ENCODE peak calls at places on chromosomes 16 and 17, in nine cellular contexts. One of them, this sample, is unnamed. For H3K27me3, the result is how much of the 10 kb centered on the place peaks cover.

GRCh38 chr17:76071497-76072148 is 694 bp downstream of the SRP68 start:
- DNase-seq in sigmoid colon: no peak
- DNase-seq in ovary: no peak
- DNase-seq in stomach: no peak
- DNase-seq in transverse colon: no peak
- DNase-seq in tibial nerve: no peak
- DNase-seq in SK-N-SH: no peak
- DNase-seq in esophagus muscularis mucosa: no peak
- DNase-seq in H1: no peak
- DNase-seq in this sample: no peak

GRCh38 chr16:8600144-8600856 is 10.0 kb upstream of the TMEM114 start:
- DNase-seq in sigmoid colon: no peak
- DNase-seq in ovary: no peak
- DNase-seq in stomach: no peak
- DNase-seq in transverse colon: no peak
- DNase-seq in tibial nerve: no peak
- DNase-seq in SK-N-SH: no peak
- DNase-seq in esophagus muscularis mucosa: no peak
- DNase-seq in H1: no peak
- DNase-seq in this sample: peak

GRCh38 chr16:88727871-88728270 is 21.6 kb downstream of the CTU2 start:
- DNase-seq in sigmoid colon: no peak
- DNase-seq in ovary: no peak
- DNase-seq in stomach: no peak
- DNase-seq in transverse colon: no peak
- DNase-seq in tibial nerve: no peak
- DNase-seq in SK-N-SH: peak
- DNase-seq in esophagus muscularis mucosa: no peak
- DNase-seq in H1: no peak
- DNase-seq in this sample: peak

GRCh38 chr17:12519956-12520594 is 145.6 kb upstream of the MYOCD start:
- DNase-seq in sigmoid colon: no peak
- DNase-seq in ovary: no peak
- DNase-seq in stomach: no peak
- DNase-seq in transverse colon: no peak
- DNase-seq in tibial nerve: no peak
- DNase-seq in SK-N-SH: no peak
- DNase-seq in esophagus muscularis mucosa: no peak
- DNase-seq in H1: no peak
- DNase-seq in this sample: no peak

GRCh38 chr17:6343191-6343590 is 91.7 kb downstream of the AIPL1 start:
- DNase-seq in sigmoid colon: no peak
- DNase-seq in ovary: no peak
- DNase-seq in stomach: no peak
- DNase-seq in transverse colon: no peak
- DNase-seq in tibial nerve: no peak
- DNase-seq in SK-N-SH: no peak
- DNase-seq in esophagus muscularis mucosa: peak
- DNase-seq in H1: no peak
- DNase-seq in this sample: no peak

GRCh38 chr16:53457670-53458069 is 23.4 kb downstream of the RBL2 start:
- DNase-seq in sigmoid colon: no peak
- DNase-seq in ovary: no peak
- DNase-seq in stomach: no peak
- DNase-seq in transverse colon: peak
- DNase-seq in tibial nerve: no peak
- DNase-seq in SK-N-SH: no peak
- DNase-seq in esophagus muscularis mucosa: no peak
- DNase-seq in H1: no peak
- DNase-seq in this sample: no peak

GRCh38 chr16:2512920-2513404 is 790 bp upstream of the ATP6V0C start:
- DNase-seq in sigmoid colon: peak
- DNase-seq in ovary: no peak
- DNase-seq in stomach: no peak
- DNase-seq in transverse colon: no peak
- DNase-seq in tibial nerve: no peak
- DNase-seq in SK-N-SH: peak
- DNase-seq in esophagus muscularis mucosa: no peak
- DNase-seq in H1: no peak
- DNase-seq in this sample: peak

GRCh38 chr17:31424944-31425582 is 33.6 kb downstream of the RAB11FIP4 start:
- DNase-seq in sigmoid colon: no peak
- DNase-seq in ovary: no peak
- DNase-seq in stomach: peak
- DNase-seq in transverse colon: no peak
- DNase-seq in tibial nerve: no peak
- DNase-seq in SK-N-SH: peak
- DNase-seq in esophagus muscularis mucosa: no peak
- DNase-seq in H1: peak
- DNase-seq in this sample: no peak

GRCh38 chr16:75420987-75421819 is 12.1 kb downstream of the CFDP1 start:
- DNase-seq in sigmoid colon: peak
- DNase-seq in ovary: peak
- DNase-seq in stomach: peak
- DNase-seq in transverse colon: peak
- DNase-seq in tibial nerve: peak
- DNase-seq in SK-N-SH: peak
- DNase-seq in esophagus muscularis mucosa: peak
- DNase-seq in H1: peak
- DNase-seq in this sample: no peak

GRCh38 chr16:20348365-20349185 is 3.9 kb downstream of the UMOD start:
- DNase-seq in sigmoid colon: no peak
- DNase-seq in ovary: no peak
- DNase-seq in stomach: peak
- DNase-seq in transverse colon: no peak
- DNase-seq in tibial nerve: no peak
- DNase-seq in SK-N-SH: peak
- DNase-seq in esophagus muscularis mucosa: no peak
- DNase-seq in H1: peak
- DNase-seq in this sample: peak

GRCh38 chr17:42132941-42133340 is 10.3 kb downstream of the HSPB9 start:
- DNase-seq in sigmoid colon: no peak
- DNase-seq in ovary: no peak
- DNase-seq in stomach: peak
- DNase-seq in transverse colon: peak
- DNase-seq in tibial nerve: no peak
- DNase-seq in SK-N-SH: no peak
- DNase-seq in esophagus muscularis mucosa: no peak
- DNase-seq in H1: no peak
- DNase-seq in this sample: peak

GRCh38 chr16:35732046-35732810 is 2272.8 kb downstream of the TP53TG3F start:
- DNase-seq in sigmoid colon: no peak
- DNase-seq in ovary: no peak
- DNase-seq in stomach: no peak
- DNase-seq in transverse colon: no peak
- DNase-seq in tibial nerve: no peak
- DNase-seq in SK-N-SH: no peak
- DNase-seq in esophagus muscularis mucosa: peak
- DNase-seq in H1: no peak
- DNase-seq in this sample: no peak

GRCh38 chr17:43217614-43218087 is 6.0 kb downstream of the TMEM106A start:
- DNase-seq in sigmoid colon: no peak
- DNase-seq in ovary: no peak
- DNase-seq in stomach: no peak
- DNase-seq in transverse colon: no peak
- DNase-seq in tibial nerve: no peak
- DNase-seq in SK-N-SH: no peak
- DNase-seq in esophagus muscularis mucosa: no peak
- DNase-seq in H1: no peak
- DNase-seq in this sample: no peak

GRCh38 chr17:61815863-61816523 is 47.3 kb downstream of the BRIP1 start:
- DNase-seq in sigmoid colon: no peak
- DNase-seq in ovary: no peak
- DNase-seq in stomach: no peak
- DNase-seq in transverse colon: no peak
- DNase-seq in tibial nerve: no peak
- DNase-seq in SK-N-SH: no peak
- DNase-seq in esophagus muscularis mucosa: no peak
- DNase-seq in H1: no peak
- DNase-seq in this sample: no peak

GRCh38 chr17:33981713-33982601 is 273.1 kb upstream of the CCL2 start:
- DNase-seq in sigmoid colon: no peak
- DNase-seq in ovary: no peak
- DNase-seq in stomach: no peak
- DNase-seq in transverse colon: peak
- DNase-seq in tibial nerve: no peak
- DNase-seq in SK-N-SH: no peak
- DNase-seq in esophagus muscularis mucosa: no peak
- DNase-seq in H1: no peak
- DNase-seq in this sample: no peak

GRCh38 chr17:41480581-41480980 is 370 bp downstream of the KRT35 start:
- DNase-seq in sigmoid colon: no peak
- DNase-seq in ovary: no peak
- DNase-seq in stomach: no peak
- DNase-seq in transverse colon: no peak
- DNase-seq in tibial nerve: no peak
- DNase-seq in SK-N-SH: no peak
- DNase-seq in esophagus muscularis mucosa: no peak
- DNase-seq in H1: no peak
- DNase-seq in this sample: peak

DNA sequence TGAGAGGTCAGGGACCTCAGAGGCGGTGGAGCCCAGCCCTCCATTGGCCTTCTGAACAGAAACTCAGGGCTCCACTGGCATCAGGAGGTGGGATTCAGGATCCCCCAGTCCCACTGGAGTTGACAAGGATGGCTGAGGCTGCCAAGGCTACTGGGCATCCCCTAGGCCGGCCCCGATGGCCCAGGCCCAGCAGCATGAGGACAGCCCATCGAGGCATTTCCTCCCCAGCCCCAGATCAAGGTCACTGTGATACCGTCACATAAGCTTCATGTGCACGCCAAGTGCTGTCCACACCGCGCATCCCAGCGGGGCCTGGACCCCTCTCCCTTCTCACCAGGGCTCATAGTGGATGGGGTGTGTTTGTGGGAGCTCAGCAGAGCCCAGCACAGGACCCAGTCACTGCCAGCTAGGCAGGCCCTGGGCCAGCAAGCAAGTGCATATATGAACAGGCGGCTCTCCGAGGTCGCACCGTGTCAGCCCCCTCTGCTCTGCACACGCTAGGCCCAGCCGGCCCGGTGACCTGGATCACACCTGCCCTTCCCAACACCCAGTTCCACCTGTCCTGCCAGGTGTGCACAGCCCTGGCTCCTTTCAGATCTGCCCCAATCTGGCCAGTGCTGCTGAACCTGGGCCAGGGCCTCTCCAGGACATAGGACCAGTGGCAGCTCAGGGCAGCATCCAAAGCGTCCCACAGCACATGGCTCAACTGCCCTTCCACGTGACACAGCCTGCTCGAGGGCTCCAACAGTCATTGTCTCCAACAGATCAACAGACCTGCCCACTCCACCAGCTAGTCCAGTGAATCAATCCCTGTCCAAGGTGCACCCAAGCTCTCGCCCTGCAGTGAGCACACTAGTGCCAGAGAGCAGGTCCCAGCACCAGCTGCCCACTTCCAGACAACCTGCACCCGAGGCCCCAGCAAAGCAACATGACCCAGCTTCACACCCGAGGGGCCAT is 32.8 kb upstream of the RASD1 start:
- DNase-seq in sigmoid colon: no peak
- DNase-seq in ovary: no peak
- DNase-seq in stomach: peak
- DNase-seq in transverse colon: no peak
- DNase-seq in tibial nerve: no peak
- DNase-seq in SK-N-SH: no peak
- DNase-seq in esophagus muscularis mucosa: no peak
- DNase-seq in H1: no peak
- DNase-seq in this sample: peak
- TF ChIP-seq EP300 in sigmoid colon: no peak
- TF ChIP-seq EP300 in ovary: no peak
- TF ChIP-seq EP300 in stomach: no peak
- TF ChIP-seq EP300 in transverse colon: no peak
- TF ChIP-seq EP300 in tibial nerve: no peak
- TF ChIP-seq EP300 in SK-N-SH: no peak
- TF ChIP-seq EP300 in esophagus muscularis mucosa: no peak
- TF ChIP-seq EP300 in H1: no peak
- TF ChIP-seq EP300 in this sample: no peak

GRCh38 chr17:15247891-15248529 is 17.1 kb downstream of the PMP22 start:
- DNase-seq in sigmoid colon: no peak
- DNase-seq in ovary: no peak
- DNase-seq in stomach: no peak
- DNase-seq in transverse colon: no peak
- DNase-seq in tibial nerve: no peak
- DNase-seq in SK-N-SH: no peak
- DNase-seq in esophagus muscularis mucosa: peak
- DNase-seq in H1: no peak
- DNase-seq in this sample: no peak
- H3K27me3 ChIP-seq in sigmoid colon: under half
- H3K27me3 ChIP-seq in ovary: under half
- H3K27me3 ChIP-seq in stomach: under half
- H3K27me3 ChIP-seq in transverse colon: under half
- H3K27me3 ChIP-seq in tibial nerve: under half
- H3K27me3 ChIP-seq in SK-N-SH: under half
- H3K27me3 ChIP-seq in esophagus muscularis mucosa: under half
- H3K27me3 ChIP-seq in H1: under half
- H3K27me3 ChIP-seq in this sample: under half

GRCh38 chr16:65201446-65202010 is 79.7 kb upstream of the CDH11 start:
- DNase-seq in sigmoid colon: no peak
- DNase-seq in ovary: no peak
- DNase-seq in stomach: no peak
- DNase-seq in transverse colon: no peak
- DNase-seq in tibial nerve: no peak
- DNase-seq in SK-N-SH: no peak
- DNase-seq in esophagus muscularis mucosa: no peak
- DNase-seq in H1: no peak
- DNase-seq in this sample: no peak
- TF ChIP-seq EP300 in sigmoid colon: no peak
- TF ChIP-seq EP300 in ovary: no peak
- TF ChIP-seq EP300 in stomach: no peak
- TF ChIP-seq EP300 in transverse colon: no peak
- TF ChIP-seq EP300 in tibial nerve: no peak
- TF ChIP-seq EP300 in SK-N-SH: no peak
- TF ChIP-seq EP300 in esophagus muscularis mucosa: no peak
- TF ChIP-seq EP300 in H1: no peak
- TF ChIP-seq EP300 in this sample: no peak

GRCh38 chr17:79749156-79749815 is 18.5 kb downstream of the ENPP7 start:
- DNase-seq in sigmoid colon: no peak
- DNase-seq in ovary: no peak
- DNase-seq in stomach: no peak
- DNase-seq in transverse colon: no peak
- DNase-seq in tibial nerve: no peak
- DNase-seq in SK-N-SH: no peak
- DNase-seq in esophagus muscularis mucosa: no peak
- DNase-seq in H1: no peak
- DNase-seq in this sample: no peak
- H3K27me3 ChIP-seq in sigmoid colon: half or more
- H3K27me3 ChIP-seq in ovary: under half
- H3K27me3 ChIP-seq in stomach: half or more
- H3K27me3 ChIP-seq in transverse colon: half or more
- H3K27me3 ChIP-seq in tibial nerve: under half
- H3K27me3 ChIP-seq in SK-N-SH: under half
- H3K27me3 ChIP-seq in esophagus muscularis mucosa: half or more
- H3K27me3 ChIP-seq in H1: under half
- H3K27me3 ChIP-seq in this sample: under half